ENCODE peak calls at places on chromosome 2, in seven cellular contexts. One of them, this sample, is unnamed.

GRCh38 chr2:15154289-15154688 is 406.8 kb downstream of the NBAS start:
- DNase-seq in T-cell: no peak
- DNase-seq in A549: no peak
- DNase-seq in MV-4-11: no peak
- DNase-seq in GM12891: no peak
- DNase-seq in GM12864: no peak
- DNase-seq in NCI-H2171: no peak
- DNase-seq in this sample: no peak

GRCh38 chr2:16005819-16006536 is 65.6 kb downstream of the MYCN start:
- DNase-seq in MV-4-11: peak; percentile 95
- DNase-seq in GM12864: no peak
- DNase-seq in T-cell: no peak
- DNase-seq in GM12891: no peak
- DNase-seq in NCI-H2171: no peak
- DNase-seq in A549: no peak
- DNase-seq in this sample: peak; percentile 63

GRCh38 chr2:96324716-96325037 is 440 bp upstream of the ITPRIPL1 start:
- DNase-seq in GM12891: no peak
- DNase-seq in T-cell: no peak
- DNase-seq in NCI-H2171: no peak
- DNase-seq in GM12864: no peak
- DNase-seq in MV-4-11: no peak
- DNase-seq in A549: no peak
- DNase-seq in this sample: no peak

GRCh38 chr2:144322379-144322778 is 197.5 kb downstream of the ZEB2 start:
- DNase-seq in NCI-H2171: no peak
- DNase-seq in GM12864: no peak
- DNase-seq in GM12891: no peak
- DNase-seq in T-cell: no peak
- DNase-seq in A549: no peak
- DNase-seq in MV-4-11: no peak
- DNase-seq in this sample: no peak

GRCh38 chr2:80719607-80720006 is 415.1 kb upstream of the LRRTM1 start:
- DNase-seq in GM12864: no peak
- DNase-seq in GM12891: no peak
- DNase-seq in NCI-H2171: no peak
- DNase-seq in MV-4-11: no peak
- DNase-seq in A549: no peak
- DNase-seq in T-cell: no peak
- DNase-seq in this sample: no peak

GRCh38 chr2:168434164-168434563 is 21.9 kb upstream of the CERS6 start:
- DNase-seq in GM12864: no peak
- DNase-seq in T-cell: no peak
- DNase-seq in MV-4-11: no peak
- DNase-seq in NCI-H2171: peak; percentile 83
- DNase-seq in A549: no peak
- DNase-seq in GM12891: no peak
- DNase-seq in this sample: no peak

GRCh38 chr2:133884739-133885381 is 316.6 kb upstream of the NCKAP5 start:
- DNase-seq in T-cell: no peak
- DNase-seq in GM12864: no peak
- DNase-seq in GM12891: no peak
- DNase-seq in NCI-H2171: no peak
- DNase-seq in MV-4-11: peak; percentile 42
- DNase-seq in A549: no peak
- DNase-seq in this sample: no peak

GRCh38 chr2:41869542-41870256 is 178.1 kb upstream of the PKDCC start:
- DNase-seq in T-cell: peak; percentile 44
- DNase-seq in NCI-H2171: peak; percentile 13
- DNase-seq in GM12864: peak; percentile 19
- DNase-seq in A549: peak; percentile 76
- DNase-seq in GM12891: peak; percentile 40
- DNase-seq in MV-4-11: peak; percentile 24
- DNase-seq in this sample: peak; percentile 75

GRCh38 chr2:23469142-23469540 is 84.2 kb downstream of the KLHL29 start:
- DNase-seq in GM12864: no peak
- DNase-seq in GM12891: no peak
- DNase-seq in T-cell: no peak
- DNase-seq in NCI-H2171: no peak
- DNase-seq in A549: no peak
- DNase-seq in MV-4-11: no peak
- DNase-seq in this sample: no peak